ENCODE peak calls at places on chromosomes 11 and 22, in eight cellular contexts. A is CD8-positive, alpha-beta memory T cell; X is CD8-positive, alpha-beta T cell; D is activated CD4-positive, CD25-positive, alpha-beta regulatory T cell; V is HCEC 1CT; C is GM23248; B is Calu3; Y is GM18507. L is an unnamed sample.

GRCh38 chr11:8260202-8260996 is 3.3 kb downstream of the LMO1 start:
- DNase-seq in Y (no peak), C (no peak), B (no peak), X (no peak), D (no peak), V (no peak), A (no peak), L (no peak)

GRCh38 chr11:122758974-122759373 is 79.3 kb upstream of the CRTAM start:
- DNase-seq in V (no peak), D (no peak), B (no peak), C (peak; percentile 60), A (no peak), Y (no peak), X (no peak), L (peak; percentile 71)

GRCh38 chr11:95247883-95248282 is 16.9 kb upstream of the SESN3 start:
- DNase-seq in D (no peak), C (no peak), A (no peak), V (no peak), B (no peak), Y (no peak), X (no peak), L (no peak)

GRCh38 chr22:28369849-28370248 is 309.8 kb downstream of the TTC28 start:
- DNase-seq in C (peak; percentile 1), A (no peak), Y (no peak), B (no peak), V (no peak), D (no peak), X (no peak), L (peak; percentile 7)

GRCh38 chr22:27985323-27986275 is 66.5 kb upstream of the PITPNB start:
- DNase-seq in Y (no peak), B (no peak), D (no peak), X (no peak), A (no peak), V (no peak), C (no peak), L (no peak)

GRCh38 chr11:120209750-120210650 is 832 bp upstream of the OAF start:
- DNase-seq in D (no peak), B (no peak), C (peak; percentile 46), V (peak; percentile 26), A (no peak), X (no peak), Y (no peak), L (no peak)

GRCh38 chr11:64366751-64367150 is 7.8 kb downstream of the RPS6KA4 start:
- DNase-seq in B (no peak), A (no peak), V (peak; percentile 11), Y (no peak), X (no peak), D (no peak), C (peak; percentile 45), L (peak; percentile 85)

GRCh38 chr22:24119476-24119875 is 61.8 kb upstream of the SUSD2 start:
- DNase-seq in X (no peak), C (no peak), Y (no peak), B (no peak), V (no peak), A (no peak), D (no peak), L (no peak)

GRCh38 chr22:19446603-19447387 is 716 bp downstream of the C22orf39 start:
- DNase-seq in Y (no peak), B (no peak), V (no peak), X (no peak), A (no peak), C (peak; percentile 40), D (no peak), L (no peak)

GRCh38 chr11:126357969-126358762 is 2.7 kb downstream of the ST3GAL4 start:
- DNase-seq in B (no peak), V (no peak), Y (no peak), A (no peak), D (no peak), X (no peak), C (peak; percentile 45), L (no peak)

GRCh38 chr22:46432164-46433068 is 96.9 kb downstream of the TRMU start:
- DNase-seq in B (no peak), X (peak; percentile 14), V (no peak), Y (peak; percentile 32), D (no peak), C (no peak), A (peak; percentile 7), L (no peak)

GRCh38 chr22:50673231-50674126 is 856 bp downstream of the SHANK3 start:
- DNase-seq in C (no peak), Y (no peak), V (no peak), B (no peak), A (no peak), D (no peak), X (no peak), L (no peak)

GRCh38 chr22:30705710-30706651 is 11.3 kb downstream of the OSBP2 start:
- DNase-seq in D (no peak), C (peak; percentile 94), X (no peak), B (no peak), A (peak; percentile 13), Y (peak; percentile 33), V (peak; percentile 63), L (no peak)

GRCh38 chr11:67997460-67997921 is 6.4 kb downstream of the UNC93B1 start:
- DNase-seq in B (no peak), A (no peak), D (no peak), V (no peak), C (no peak), Y (no peak), X (no peak), L (no peak)

GRCh38 chr11:71539017-71539416 is 1.2 kb downstream of the KRTAP5-8 start:
- DNase-seq in Y (no peak), A (no peak), D (no peak), B (no peak), C (no peak), V (no peak), X (no peak), L (no peak)

GRCh38 chr11:64734786-64735761 is 8.9 kb downstream of the RASGRP2 start:
- DNase-seq in A (no peak), X (no peak), C (no peak), V (no peak), D (no peak), Y (no peak), B (no peak), L (no peak)

GRCh38 chr11:71309181-71309580 is 56.8 kb upstream of the SHANK2 start:
- DNase-seq in Y (no peak), B (no peak), D (no peak), X (no peak), A (no peak), C (no peak), V (no peak), L (no peak)

GRCh38 chr11:129224538-129224937 is 32.4 kb upstream of the ARHGAP32 start:
- DNase-seq in Y (no peak), X (no peak), D (no peak), B (no peak), C (peak; percentile 37), A (no peak), V (no peak), L (no peak)

GRCh38 chr22:39092111-39092867 is 4.8 kb upstream of the APOBEC3H start:
- DNase-seq in B (no peak), C (no peak), A (no peak), V (no peak), Y (no peak), X (no peak), D (no peak), L (no peak)

GRCh38 chr11:22703040-22703439 is 36.6 kb downstream of the GAS2 start:
- DNase-seq in Y (no peak), D (no peak), B (peak; percentile 29), C (peak; percentile 34), A (no peak), V (peak; percentile 30), X (no peak), L (peak; percentile 88)

GRCh38 chr22:44108076-44108475 is 72.6 kb upstream of the PARVG start:
- DNase-seq in B (no peak), A (no peak), V (no peak), Y (no peak), C (peak; percentile 13), D (no peak), X (no peak), L (no peak)

GRCh38 chr11:73463359-73463758 is 87.2 kb downstream of the RELT start:
- DNase-seq in V (peak; percentile 35), D (no peak), X (no peak), C (peak; percentile 91), B (no peak), Y (no peak), A (no peak), L (peak; percentile 78)

GRCh38 chr11:41456288-41456687 is 3.2 kb downstream of the LRRC4C start:
- DNase-seq in Y (no peak), X (no peak), C (no peak), D (no peak), A (no peak), B (no peak), V (no peak), L (no peak)

GRCh38 chr11:110900426-110900825 is 188.2 kb upstream of the ARHGAP20 start:
- DNase-seq in Y (no peak), V (no peak), D (no peak), C (no peak), X (no peak), A (no peak), B (no peak), L (no peak)

GRCh38 chr11:102120437-102120935 is 10.2 kb downstream of the YAP1 start:
- DNase-seq in X (no peak), B (no peak), Y (no peak), V (no peak), D (no peak), C (peak; percentile 39), A (no peak), L (peak; percentile 29)

GRCh38 chr11:19753451-19754041 is 40.9 kb downstream of the NAV2 start:
- DNase-seq in X (no peak), B (peak; percentile 68), Y (no peak), D (no peak), C (peak; percentile 62), V (peak; percentile 20), A (no peak), L (peak; percentile 27)

GRCh38 chr11:67113231-67113721 is 5.8 kb upstream of the KDM2A start:
- DNase-seq in B (no peak), Y (peak; percentile 9), V (no peak), X (no peak), D (no peak), A (peak; percentile 33), C (no peak), L (no peak)

GRCh38 chr22:37390075-37390474 is 37.2 kb downstream of the ELFN2 start:
- DNase-seq in Y (no peak), D (no peak), A (no peak), V (no peak), B (no peak), C (no peak), X (no peak), L (no peak)

GRCh38 chr11:81359476-81359875 is 1374.2 kb downstream of the FAM181B start:
- DNase-seq in D (no peak), Y (no peak), A (no peak), V (no peak), C (no peak), X (no peak), B (no peak), L (peak; percentile 16)

GRCh38 chr22:20803696-20804324 is 29.9 kb downstream of the SERPIND1 start:
- DNase-seq in Y (no peak), X (no peak), V (peak; percentile 21), B (peak; percentile 57), D (no peak), C (peak; percentile 47), A (no peak), L (peak; percentile 39)

L was measured in epithelial cell of esophagus.